ENCODE peak calls at places on chromosomes 12 and 14, in six cellular contexts. Y is CD8-positive, alpha-beta T cell; O is CD4-positive, CD25-positive, alpha-beta regulatory T cell; F is lower leg skin; N is GM12864; I is AG10803. U is an unnamed sample.

GRCh38 chr12:54153586-54153985 is 35.2 kb downstream of the SMUG1 start:
- DNase-seq in F (no peak), Y (no peak), I (no peak), O (no peak), N (no peak), U (no peak)

GRCh38 chr12:24230061-24230460 is 280.6 kb upstream of the SOX5 start:
- DNase-seq in Y (no peak), N (no peak), F (no peak), O (no peak), I (no peak), U (no peak)

GRCh38 chr14:32601908-32602307 is 272.8 kb downstream of the AKAP6 start:
- DNase-seq in O (no peak), F (no peak), I (peak), N (no peak), Y (no peak), U (no peak)

GRCh38 chr12:12715459-12716150 is 1.6 kb upstream of the CDKN1B start:
- DNase-seq in Y (no peak), N (peak), O (no peak), I (no peak), F (no peak), U (no peak)

GRCh38 chr14:63647696-63648410 is 6.2 kb upstream of the WDR89 start:
- DNase-seq in N (no peak), O (no peak), Y (no peak), F (no peak), I (peak), U (no peak)

GRCh38 chr12:87667378-87667777 is 361.8 kb downstream of the C12orf50 start:
- DNase-seq in N (no peak), F (no peak), O (no peak), I (peak), Y (no peak), U (no peak)

GRCh38 chr12:50505945-50506344 is 1.2 kb downstream of the DIP2B start:
- DNase-seq in O (no peak), F (peak), Y (no peak), I (no peak), N (no peak), U (no peak)

GRCh38 chr14:79161576-79161975 is 991.4 kb downstream of the NRXN3 start:
- DNase-seq in Y (no peak), I (peak), N (no peak), F (no peak), O (no peak), U (no peak)

GRCh38 chr14:89260898-89261297 is 156.1 kb downstream of the FOXN3 start:
- DNase-seq in I (no peak), N (no peak), O (no peak), F (no peak), Y (no peak), U (no peak)

GRCh38 chr12:130761537-130762318 is 45.6 kb upstream of the RIMBP2 start:
- DNase-seq in F (no peak), N (no peak), I (peak), O (peak), Y (peak), U (no peak)

GRCh38 chr14:50943943-50944646 is at the start of gene PYGL:
- DNase-seq in O (no peak), N (no peak), I (peak), F (peak), Y (no peak), U (peak)

GRCh38 chr14:104724407-104724980 is 465 bp downstream of the ADSS1 start:
- DNase-seq in N (no peak), F (no peak), O (peak), I (no peak), Y (no peak), U (peak)

GRCh38 chr12:113980537-113981337 is 14.6 kb upstream of the RBM19 start:
- DNase-seq in N (peak), F (no peak), I (peak), O (no peak), Y (no peak), U (no peak)

GRCh38 chr12:97575792-97576191 is 113.2 kb downstream of the RMST start:
- DNase-seq in N (no peak), I (no peak), F (no peak), Y (no peak), O (no peak), U (no peak)

GRCh38 chr12:102800565-102800964 is 116.5 kb downstream of the PAH start:
- DNase-seq in Y (no peak), O (no peak), N (no peak), I (no peak), F (no peak), U (no peak)

GRCh38 chr12:1830981-1831930 is 10.9 kb downstream of the LRTM2 start:
- DNase-seq in F (no peak), Y (no peak), N (no peak), O (no peak), I (peak), U (peak)

GRCh38 chr12:124438415-124439056 is 128.9 kb downstream of the NCOR2 start:
- DNase-seq in I (no peak), Y (no peak), O (no peak), N (no peak), F (no peak), U (no peak)

DNA sequence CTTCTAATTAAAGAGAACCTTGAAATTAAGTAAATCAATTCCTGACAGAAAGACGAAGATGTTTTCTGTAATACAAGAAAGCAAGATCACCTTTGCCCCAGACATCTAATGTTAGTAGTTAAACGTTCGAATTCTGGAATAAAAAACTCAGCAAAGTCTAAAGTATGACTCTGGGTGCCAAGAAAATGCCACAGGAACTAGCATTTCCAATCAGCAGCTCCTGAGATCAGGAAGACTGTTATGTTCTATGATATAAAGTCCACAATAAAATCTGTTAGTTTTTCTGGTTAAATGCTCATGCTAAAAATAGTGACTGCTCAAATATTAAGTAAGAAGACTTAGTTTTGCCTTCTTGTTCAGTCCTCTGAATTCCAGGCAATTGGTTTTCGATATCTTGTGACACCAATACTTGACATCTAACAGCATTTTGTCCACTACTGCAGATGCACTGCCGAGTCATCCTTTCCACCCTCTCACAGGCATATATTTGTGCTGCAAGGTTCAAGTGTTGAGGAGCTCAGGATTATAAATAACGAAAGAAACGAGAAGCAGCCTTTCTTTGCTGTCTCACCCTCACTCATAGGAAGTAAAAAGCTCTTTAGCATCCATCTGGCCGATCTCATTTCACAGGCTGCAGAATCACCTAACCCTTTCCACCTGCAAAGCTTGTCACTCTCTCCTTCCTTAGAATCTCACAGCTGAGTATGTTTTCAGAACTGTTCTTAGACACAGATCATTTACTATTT is 32.0 kb downstream of the SSH1 start:
- DNase-seq in F (no peak), N (peak), Y (no peak), O (no peak), I (peak), U (no peak)
- H3K4me3 ChIP-seq in F (no peak), N (no peak), Y (no peak), O (no peak), I (peak), U (no peak)

DNA sequence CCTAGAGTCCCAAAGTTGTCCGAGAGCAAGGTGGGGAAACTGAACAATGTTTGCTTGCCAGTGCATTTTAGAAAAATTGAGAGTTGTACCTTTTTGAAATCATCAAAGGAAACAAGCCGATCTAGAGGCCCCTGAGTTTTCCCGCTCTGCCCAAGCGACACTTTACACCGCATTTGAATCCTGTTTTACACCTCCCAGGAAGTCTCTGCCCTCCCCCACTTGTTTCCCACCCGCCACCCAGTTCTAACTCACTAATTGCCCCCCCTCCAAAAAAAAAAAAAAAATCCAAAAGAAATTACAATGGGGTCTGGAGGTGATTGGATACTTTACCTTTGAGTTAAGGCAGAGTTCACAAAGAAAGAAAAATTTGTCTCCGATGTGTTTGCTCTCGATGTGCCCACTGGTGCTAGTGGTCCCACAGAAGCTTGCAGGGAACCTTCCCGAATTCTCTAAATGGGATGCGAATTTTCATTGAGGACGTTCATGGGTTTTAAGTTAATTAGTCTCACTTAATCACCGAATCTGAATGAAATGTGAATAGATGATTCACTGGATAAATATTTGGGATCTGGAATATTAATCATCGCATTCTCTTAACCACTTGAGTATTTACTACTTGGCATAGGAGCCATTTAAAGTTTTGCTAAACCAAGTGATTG is 2.4 kb downstream of the HMGA2 start:
- DNase-seq in O (no peak), F (no peak), Y (no peak), I (peak), N (no peak), U (no peak)
- H3K4me3 ChIP-seq in O (no peak), F (no peak), Y (no peak), I (peak), N (no peak), U (peak)

GRCh38 chr12:46264057-46264456 is 4.8 kb downstream of the SLC38A1 start:
- DNase-seq in N (no peak), F (no peak), Y (no peak), I (peak), O (no peak), U (no peak)
- H3K4me3 ChIP-seq in N (no peak), F (no peak), Y (no peak), I (no peak), O (peak), U (no peak)

GRCh38 chr14:65098586-65098985 is 3.7 kb downstream of the MAX start:
- DNase-seq in Y (no peak), O (no peak), I (peak), F (no peak), N (peak), U (no peak)
- H3K4me3 ChIP-seq in Y (peak), O (peak), I (peak), F (no peak), N (no peak), U (peak)

DNA sequence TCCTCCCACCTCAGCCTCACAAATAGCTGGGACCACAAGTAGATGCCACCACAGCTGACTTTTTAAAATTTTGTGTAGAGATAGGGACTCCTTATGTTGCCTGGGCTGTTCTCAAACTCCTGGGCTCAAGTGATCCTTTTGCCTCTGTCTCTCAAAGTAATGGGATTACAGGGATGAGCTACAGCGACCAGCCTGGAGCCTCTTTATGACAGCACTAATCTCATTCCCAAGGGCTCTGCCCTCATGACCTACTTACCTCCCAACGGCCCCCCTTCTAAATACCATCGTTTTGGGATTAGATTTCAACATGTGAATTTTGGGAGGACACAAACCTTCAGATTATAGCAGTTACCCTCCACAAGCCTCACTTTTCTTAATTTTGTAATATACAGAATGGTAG is 150.6 kb upstream of the FUT8 start:
- DNase-seq in N (no peak), F (no peak), I (no peak), Y (no peak), O (no peak), U (no peak)
- H3K4me3 ChIP-seq in N (no peak), F (no peak), I (no peak), Y (no peak), O (no peak), U (no peak)

GRCh38 chr12:106248849-106249371 is 1.1 kb upstream of the CKAP4 start:
- DNase-seq in I (peak), Y (no peak), F (no peak), O (peak), N (no peak), U (peak)

GRCh38 chr12:106251636-106252035 is 3.8 kb upstream of the CKAP4 start:
- DNase-seq in N (no peak), Y (no peak), O (no peak), F (no peak), I (peak), U (no peak)

GRCh38 chr12:106248177-106248848 is 493 bp upstream of the CKAP4 start:
- DNase-seq in I (peak), F (peak), O (peak), Y (no peak), N (no peak), U (peak)

GRCh38 chr12:106247731-106248176 is at the start of gene CKAP4:
- DNase-seq in O (peak), Y (peak), I (peak), N (no peak), F (peak), U (peak)

DNA sequence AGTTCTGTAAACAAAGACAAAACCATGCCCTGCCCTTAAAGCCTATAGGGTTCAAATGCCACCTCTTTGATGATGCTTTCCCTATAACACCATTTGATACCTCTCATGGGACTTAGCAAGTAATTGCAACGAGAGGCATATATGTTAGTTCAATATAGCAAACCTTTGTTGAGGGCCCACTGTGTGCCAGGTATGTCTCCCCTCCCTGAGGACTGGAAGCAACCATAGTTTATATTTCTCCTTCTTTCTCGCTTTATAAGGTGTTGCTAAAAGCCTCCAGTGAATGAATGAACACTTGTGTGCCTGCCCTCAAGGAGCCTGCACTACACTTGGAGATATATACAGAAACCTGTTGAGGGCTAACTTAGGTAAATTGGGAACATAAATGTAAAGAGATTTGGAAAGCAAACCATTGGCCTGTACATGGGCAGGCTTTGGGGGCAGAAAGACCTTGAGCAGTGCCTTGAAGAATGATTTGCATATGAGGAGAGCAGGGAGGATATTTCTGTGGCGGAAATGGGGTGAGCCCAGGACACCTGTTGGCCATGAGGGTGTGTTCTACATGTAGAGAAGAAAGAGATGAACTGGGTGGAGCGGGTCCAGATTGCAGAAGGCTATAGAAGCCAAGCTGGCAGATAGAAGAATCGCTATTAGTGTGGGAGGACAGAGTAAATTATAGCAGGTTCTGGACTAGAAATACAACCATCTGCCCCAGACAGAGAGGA is 1.8 kb upstream of the CKAP4 start:
- DNase-seq in I (no peak), O (no peak), F (no peak), N (peak), Y (no peak), U (no peak)
- H3K4me3 ChIP-seq in I (no peak), O (no peak), F (no peak), N (peak), Y (no peak), U (no peak)

DNA sequence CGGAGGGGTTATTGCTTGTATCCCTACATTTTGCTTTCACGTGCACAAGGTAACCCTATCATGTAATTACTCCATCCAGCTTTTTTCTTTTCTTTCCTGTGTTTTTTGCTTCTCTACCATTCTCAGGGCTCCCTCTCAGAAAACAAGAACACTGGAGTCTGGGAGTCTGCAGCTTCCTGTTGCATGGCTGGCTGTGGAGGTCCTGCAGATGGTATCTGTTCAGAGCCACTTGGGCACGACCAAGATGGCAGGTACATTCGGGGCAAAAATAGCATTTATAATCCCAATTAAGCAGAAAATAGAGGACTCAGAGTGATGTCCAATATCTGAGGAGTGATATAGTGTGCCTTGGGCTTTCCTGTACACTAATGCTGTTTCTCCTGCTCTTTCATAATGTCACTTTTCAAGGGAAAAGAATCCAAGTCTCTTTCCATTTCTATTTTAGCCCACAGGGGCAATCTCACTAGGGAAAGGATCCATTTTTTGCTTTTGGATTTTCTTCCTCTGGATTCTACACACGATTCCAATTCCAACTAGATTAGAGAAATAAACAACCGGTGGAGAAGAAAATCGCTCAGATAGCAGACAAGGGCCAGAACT is 3.2 kb upstream of the NUMB start:
- DNase-seq in N (no peak), Y (no peak), O (no peak), F (no peak), I (no peak), U (no peak)
- H3K4me3 ChIP-seq in N (no peak), Y (no peak), O (no peak), F (no peak), I (no peak), U (no peak)

GRCh38 chr12:11650279-11650696 is 814 bp downstream of the ETV6 start:
- DNase-seq in O (peak), F (no peak), N (no peak), I (no peak), Y (no peak), U (no peak)

GRCh38 chr12:11650697-11651281 is 1.3 kb downstream of the ETV6 start:
- DNase-seq in N (no peak), Y (no peak), O (no peak), I (peak), F (no peak), U (no peak)

GRCh38 chr12:11652351-11653040 is 3.0 kb downstream of the ETV6 start:
- DNase-seq in Y (no peak), N (peak), O (no peak), F (peak), I (peak), U (peak)

GRCh38 chr12:11651785-11652184 is 2.3 kb downstream of the ETV6 start:
- DNase-seq in I (peak), N (no peak), F (no peak), Y (no peak), O (no peak), U (no peak)

DNA sequence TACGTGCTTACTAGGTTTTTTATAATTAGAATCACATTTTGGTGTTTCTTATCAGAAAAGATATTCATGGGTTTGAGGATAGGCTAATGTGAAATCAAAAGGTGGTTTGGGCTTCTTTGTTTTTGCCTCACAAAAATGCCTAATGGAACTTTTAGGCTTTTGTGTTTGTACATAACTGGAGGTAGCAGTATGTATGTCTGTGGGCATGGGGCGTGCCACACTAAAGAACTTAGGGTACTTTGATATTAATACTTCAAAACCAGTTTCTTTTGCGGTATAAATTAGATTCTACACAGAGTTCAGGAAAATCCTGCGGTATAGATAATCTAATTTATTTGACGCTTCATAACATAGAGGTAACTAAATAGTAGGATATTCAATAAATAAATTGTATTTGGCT is 1.9 kb downstream of the ETV6 start:
- DNase-seq in I (no peak), N (no peak), F (no peak), O (no peak), Y (no peak), U (no peak)
- H3K4me3 ChIP-seq in I (peak), N (peak), F (peak), O (peak), Y (peak), U (peak)

GRCh38 chr12:91894911-91895310 is 250.7 kb downstream of the BTG1 start:
- DNase-seq in N (no peak), Y (no peak), F (no peak), O (no peak), I (no peak), U (no peak)

GRCh38 chr12:91890742-91891141 is 254.9 kb downstream of the BTG1 start:
- DNase-seq in N (no peak), Y (no peak), O (no peak), F (no peak), I (peak), U (no peak)

GRCh38 chr12:91889970-91890369 is 255.7 kb downstream of the BTG1 start:
- DNase-seq in Y (no peak), I (no peak), N (no peak), O (no peak), F (no peak), U (no peak)

GRCh38 chr12:91893476-91893875 is 252.2 kb downstream of the BTG1 start:
- DNase-seq in I (no peak), N (no peak), F (no peak), O (no peak), Y (no peak), U (no peak)

GRCh38 chr12:91892081-91892855 is 253.4 kb downstream of the BTG1 start:
- DNase-seq in F (no peak), N (no peak), I (no peak), Y (no peak), O (no peak), U (no peak)
- H3K4me3 ChIP-seq in F (no peak), N (no peak), I (no peak), Y (no peak), O (no peak), U (no peak)

GRCh38 chr12:47214001-47214619 is 134.4 kb upstream of the AMIGO2 start:
- DNase-seq in O (no peak), F (no peak), N (no peak), Y (no peak), I (no peak), U (no peak)
- H3K4me3 ChIP-seq in O (peak), F (no peak), N (no peak), Y (peak), I (no peak), U (no peak)

U was measured in heart right ventricle.